ENCODE peak calls at places on chromosomes 6 and 20, in five cellular contexts. G, X, O, W and B are unnamed samples.

GRCh38 chr6:148848915-148849314 is 102.1 kb downstream of the UST start:
- DNase-seq in G (no peak), X (no peak), O (no peak), W (no peak), B (no peak)

GRCh38 chr20:37703338-37703660 is 9.5 kb downstream of the CTNNBL1 start:
- DNase-seq in G (peak), X (no peak), O (no peak), W (no peak), B (no peak)

GRCh38 chr6:137473651-137474050 is 20.5 kb downstream of the OLIG3 start:
- DNase-seq in G (no peak), X (no peak), O (no peak), W (no peak), B (no peak)

GRCh38 chr6:127118505-127119360 is at the start of gene RSPO3:
- DNase-seq in G (no peak), X (no peak), O (no peak), W (no peak), B (peak)

GRCh38 chr6:45445749-45446454 is 68.2 kb upstream of the SUPT3H start:
- DNase-seq in G (peak), X (peak), O (peak), W (no peak), B (no peak)

GRCh38 chr20:51528263-51529026 is 14.1 kb downstream of the NFATC2 start:
- DNase-seq in G (no peak), X (peak), O (no peak), W (no peak), B (no peak)

GRCh38 chr6:33008944-33009861 is at the start of gene HLA-DOA:
- DNase-seq in G (peak), X (no peak), O (no peak), W (peak), B (peak)

GRCh38 chr20:1979116-1979778 is 14.6 kb downstream of the PDYN start:
- DNase-seq in G (no peak), X (no peak), O (no peak), W (no peak), B (no peak)

GRCh38 chr6:42453027-42453648 is 1.4 kb upstream of the TRERF1 start:
- DNase-seq in G (peak), X (peak), O (peak), W (peak), B (peak)

GRCh38 chr6:49121970-49122369 is 341.1 kb downstream of the MMUT start:
- DNase-seq in G (no peak), X (no peak), O (no peak), W (no peak), B (no peak)

GRCh38 chr6:37624606-37625574 is 72.8 kb downstream of the MDGA1 start:
- DNase-seq in G (no peak), X (no peak), O (no peak), W (no peak), B (peak)

GRCh38 chr6:14499804-14500203 is 382.2 kb downstream of the CD83 start:
- DNase-seq in G (peak), X (no peak), O (no peak), W (no peak), B (no peak)

GRCh38 chr6:1255646-1256365 is 56.1 kb upstream of the FOXQ1 start:
- DNase-seq in G (no peak), X (no peak), O (no peak), W (no peak), B (no peak)

GRCh38 chr6:21935561-21936028 is 342.0 kb downstream of the SOX4 start:
- DNase-seq in G (peak), X (no peak), O (peak), W (no peak), B (no peak)

GRCh38 chr6:142746524-142746923 is 198.5 kb downstream of the HIVEP2 start:
- DNase-seq in G (no peak), X (no peak), O (peak), W (no peak), B (no peak)

GRCh38 chr6:53771780-53772624 is 22.8 kb upstream of the LRRC1 start:
- DNase-seq in G (peak), X (no peak), O (no peak), W (no peak), B (no peak)

GRCh38 chr6:105468850-105469249 is 66.0 kb upstream of the PREP start:
- DNase-seq in G (no peak), X (no peak), O (no peak), W (no peak), B (no peak)

GRCh38 chr6:38492031-38492430 is 147.7 kb downstream of the BTBD9 start:
- DNase-seq in G (no peak), X (no peak), O (no peak), W (no peak), B (no peak)

GRCh38 chr20:50169329-50169823 is 15.9 kb upstream of the PEDS1 start:
- DNase-seq in G (no peak), X (peak), O (peak), W (no peak), B (no peak)

GRCh38 chr6:137494281-137494966 is at the start of gene OLIG3:
- DNase-seq in G (no peak), X (no peak), O (no peak), W (no peak), B (no peak)

GRCh38 chr6:143337201-143337949 is 113.1 kb downstream of the ADAT2 start:
- DNase-seq in G (no peak), X (peak), O (peak), W (no peak), B (peak)

GRCh38 chr20:59518881-59519706 is 85.2 kb upstream of the PHACTR3 start:
- DNase-seq in G (peak), X (no peak), O (peak), W (no peak), B (no peak)

GRCh38 chr6:27532820-27533538 is 60.1 kb upstream of the ZNF184 start:
- DNase-seq in G (peak), X (no peak), O (no peak), W (no peak), B (no peak)

GRCh38 chr20:32612351-32612750 is 27.2 kb upstream of the NOL4L start:
- DNase-seq in G (no peak), X (no peak), O (no peak), W (no peak), B (no peak)

GRCh38 chr6:47061631-47062300 is 19.6 kb upstream of the ADGRF1 start:
- DNase-seq in G (peak), X (no peak), O (peak), W (no peak), B (no peak)

GRCh38 chr20:50029697-50030428 is 47.1 kb downstream of the SNAI1 start:
- DNase-seq in G (peak), X (no peak), O (peak), W (no peak), B (no peak)

GRCh38 chr6:147941143-147941542 is 401.5 kb upstream of the SASH1 start:
- DNase-seq in G (peak), X (no peak), O (no peak), W (no peak), B (no peak)

GRCh38 chr6:17394192-17394611 is 807 bp downstream of the CAP2 start:
- DNase-seq in G (peak), X (no peak), O (peak), W (no peak), B (no peak)

GRCh38 chr20:23536601-23537000 is 31.7 kb downstream of the CST9L start:
- DNase-seq in G (no peak), X (no peak), O (no peak), W (no peak), B (no peak)

GRCh38 chr20:32823078-32823477 is 3.3 kb downstream of the MAPRE1 start:
- DNase-seq in G (peak), X (peak), O (peak), W (no peak), B (no peak)

GRCh38 chr6:38973178-38974057 is 75.2 kb upstream of the GLP1R start:
- DNase-seq in G (peak), X (peak), O (peak), W (peak), B (peak)

GRCh38 chr6:157267109-157267611 is 56.2 kb downstream of the TMEM242 start:
- DNase-seq in G (no peak), X (no peak), O (no peak), W (no peak), B (no peak)

GRCh38 chr20:3461911-3462677 is 8.7 kb upstream of the ATRN start:
- DNase-seq in G (no peak), X (no peak), O (no peak), W (no peak), B (no peak)

GRCh38 chr20:46253391-46253790 is 54.9 kb downstream of the CDH22 start:
- DNase-seq in G (no peak), X (no peak), O (peak), W (no peak), B (no peak)

GRCh38 chr20:36085686-36086267 is 68.8 kb upstream of the EPB41L1 start:
- DNase-seq in G (peak), X (no peak), O (peak), W (no peak), B (no peak)

GRCh38 chr6:33343953-33344611 is 26.5 kb upstream of the ZBTB22 start:
- DNase-seq in G (no peak), X (no peak), O (no peak), W (no peak), B (no peak)

GRCh38 chr6:134506162-134506561 is 188.2 kb upstream of the SGK1 start:
- DNase-seq in G (no peak), X (no peak), O (no peak), W (no peak), B (no peak)

GRCh38 chr6:41343641-41344187 is 8.3 kb downstream of the NCR2 start:
- DNase-seq in G (no peak), X (no peak), O (no peak), W (no peak), B (no peak)